ENCODE peak calls at places on chromosomes 16 and 17, in nine cellular contexts. U, T, A, E, I, O, N, Q and Z are unnamed samples.
A peak's percentile ranks its signal among the peaks of the same experiment; 100 is the strongest.

GRCh38 chr16:819336-819735 is 18.8 kb upstream of the GNG13 start:
- DNase-seq in A (no peak), N (no peak), Q (no peak), T (no peak), E (no peak), O (no peak), U (no peak), I (no peak), Z (no peak)

GRCh38 chr17:19379306-19380075 is 1.2 kb downstream of the MAPK7 start:
- DNase-seq in Q (peak; percentile 0), I (no peak), N (no peak), A (no peak), E (no peak), T (no peak), O (peak; percentile 17), U (no peak), Z (no peak)

GRCh38 chr17:77507116-77507885 is 366.5 kb downstream of the SEC14L1 start:
- DNase-seq in E (no peak), O (peak; percentile 9), U (no peak), N (no peak), A (no peak), Q (no peak), I (no peak), T (no peak), Z (peak; percentile 11)

GRCh38 chr16:17408955-17409441 is 61.8 kb downstream of the XYLT1 start:
- DNase-seq in E (no peak), N (no peak), I (no peak), U (no peak), T (no peak), Q (no peak), O (no peak), A (no peak), Z (no peak)

GRCh38 chr17:8997994-8998628 is 23.2 kb upstream of the NTN1 start:
- DNase-seq in N (no peak), E (peak; percentile 68), I (peak; percentile 70), U (no peak), Q (peak; percentile 60), A (peak; percentile 66), O (no peak), T (peak; percentile 75), Z (peak; percentile 44)

GRCh38 chr16:2524339-2524938 is 4.3 kb downstream of the AMDHD2 start:
- DNase-seq in T (no peak), Q (no peak), N (peak; percentile 10), U (no peak), O (no peak), I (no peak), A (no peak), E (no peak), Z (no peak)

GRCh38 chr17:75764711-75765421 is at the start of gene GALK1:
- DNase-seq in A (peak; percentile 86), N (peak; percentile 84), T (peak; percentile 78), E (peak; percentile 80), U (peak; percentile 59), Q (peak; percentile 77), I (peak; percentile 79), O (peak; percentile 74), Z (peak; percentile 84)

GRCh38 chr16:9457215-9457614 is 365.8 kb downstream of the HAPSTR1 start:
- DNase-seq in A (no peak), Q (no peak), E (no peak), T (no peak), U (no peak), O (peak; percentile 15), I (no peak), N (no peak), Z (no peak)

GRCh38 chr17:10756146-10756545 is 26.3 kb upstream of the TMEM220 start:
- DNase-seq in E (no peak), A (peak; percentile 51), O (no peak), Q (no peak), T (no peak), N (no peak), U (no peak), I (no peak), Z (no peak)

GRCh38 chr16:24845726-24846547 is at the start of gene SLC5A11:
- DNase-seq in Q (no peak), T (no peak), A (no peak), U (no peak), E (no peak), N (no peak), I (no peak), O (no peak), Z (no peak)

GRCh38 chr16:24848065-24848464 is 2.3 kb downstream of the SLC5A11 start:
- DNase-seq in E (no peak), Q (no peak), A (no peak), T (no peak), I (no peak), U (no peak), O (no peak), N (no peak), Z (no peak)

GRCh38 chr16:24844101-24845030 is 1.4 kb upstream of the SLC5A11 start:
- DNase-seq in A (peak; percentile 46), I (peak; percentile 48), U (no peak), O (no peak), E (no peak), T (peak; percentile 93), N (no peak), Q (no peak), Z (no peak)

GRCh38 chr16:24847358-24847664 is 1.5 kb downstream of the SLC5A11 start:
- DNase-seq in Q (no peak), T (no peak), A (no peak), U (no peak), I (no peak), E (no peak), N (no peak), O (no peak), Z (no peak)

DNA sequence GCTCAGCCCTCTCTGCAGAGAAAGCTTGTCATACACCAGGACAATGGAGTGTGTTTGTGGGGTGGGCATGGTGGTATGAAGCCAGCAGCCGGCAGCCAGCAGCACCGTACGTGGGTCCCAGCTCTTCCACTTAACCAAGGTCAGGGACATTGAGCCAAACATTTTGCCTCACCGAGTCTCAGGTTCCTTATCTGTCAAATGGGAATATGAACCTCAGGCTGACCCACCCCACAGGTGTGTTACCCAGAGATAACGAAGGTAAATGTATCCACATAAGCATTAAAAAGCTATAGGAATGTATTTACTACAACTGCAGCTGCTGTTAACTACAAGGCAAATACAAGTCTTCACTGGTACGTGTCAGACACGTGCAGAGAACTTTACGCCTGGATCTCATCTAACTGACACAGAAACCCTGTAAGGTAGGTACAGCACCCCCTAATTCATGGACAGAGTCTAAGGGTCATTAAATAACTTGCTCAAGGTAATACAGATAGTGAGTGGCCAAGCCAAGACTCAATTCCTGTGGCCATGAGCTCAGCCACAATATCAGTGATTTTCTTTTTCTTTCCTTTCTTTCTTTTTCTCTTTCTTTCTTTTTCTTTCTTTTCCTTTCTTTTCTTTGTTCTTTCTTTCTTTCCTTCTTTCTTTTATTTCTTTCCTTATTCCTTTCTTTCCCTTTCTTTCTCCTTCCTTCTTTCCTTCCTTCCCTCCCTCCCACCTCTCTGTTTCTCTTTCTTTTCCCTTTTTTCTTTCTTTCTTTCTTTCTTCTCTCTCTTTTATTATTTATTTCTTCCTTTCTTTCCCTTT is 990 bp downstream of the SLC5A11 start:
- DNase-seq in Q (no peak), A (no peak), U (no peak), O (no peak), I (no peak), N (no peak), T (no peak), E (no peak), Z (no peak)
- H3K4me1 ChIP-seq in Q (no peaks in the 10 kb centered on the region), A (no peaks in the 10 kb centered on the region), U (no peaks in the 10 kb centered on the region), O (no peaks in the 10 kb centered on the region), I (no peaks in the 10 kb centered on the region), N (no peaks in the 10 kb centered on the region), T (peaks cover 89% of the 10 kb centered on the region), E (no peaks in the 10 kb centered on the region), Z (no peaks in the 10 kb centered on the region)

DNA sequence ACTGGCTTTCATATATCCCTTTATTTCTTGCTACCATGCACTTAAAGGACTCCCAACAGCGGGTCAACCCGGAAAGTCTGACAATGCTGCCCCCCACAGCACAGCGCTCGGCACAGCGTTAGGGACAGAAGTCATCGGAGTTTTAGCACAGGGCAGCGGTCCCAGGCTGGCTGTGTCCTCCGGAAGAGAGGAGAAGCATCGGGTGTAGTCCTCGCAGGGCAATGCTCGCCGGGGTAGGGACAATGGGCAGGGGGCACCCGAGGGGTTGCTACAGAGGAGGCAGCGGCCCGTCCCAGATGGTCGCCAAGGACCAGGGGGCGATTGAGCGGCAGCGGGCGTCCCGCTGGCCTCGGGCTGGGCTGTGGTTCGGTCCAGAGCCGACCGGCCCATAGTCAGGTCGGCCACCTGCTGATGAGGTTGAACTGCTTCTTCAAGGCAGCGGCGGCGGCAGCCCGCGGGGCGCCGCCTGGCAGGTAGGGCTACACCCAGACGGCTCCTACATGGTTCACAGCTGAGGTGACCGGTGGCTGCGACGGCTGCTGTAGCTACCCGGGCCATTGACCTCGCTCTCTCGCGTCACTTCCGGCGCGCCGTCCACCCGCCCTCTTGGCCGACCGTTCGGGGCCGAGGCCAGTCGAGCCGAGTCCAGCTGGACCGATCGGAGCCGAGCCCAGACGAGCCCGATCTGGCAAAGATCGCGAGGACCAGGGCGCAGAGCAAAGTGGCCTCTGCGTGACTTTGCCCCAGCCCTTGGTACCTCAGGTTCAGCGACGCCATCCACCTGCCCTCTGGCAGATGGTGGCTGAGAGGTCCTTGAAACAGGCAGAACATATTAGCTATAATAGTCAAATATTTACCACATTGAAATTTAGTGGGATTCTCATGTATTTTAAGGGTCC is 4.7 kb upstream of the LCMT1 start:
- DNase-seq in O (peak; percentile 95), U (peak; percentile 96), Q (peak; percentile 96), T (peak; percentile 90), N (peak; percentile 95), A (peak; percentile 97), E (peak; percentile 98), I (peak; percentile 97), Z (peak; percentile 96)
- TF ChIP-seq POLR2A in O (no peak), U (peak; percentile 67), Q (peak; percentile 82), T (peak; percentile 90), N (peak; percentile 55), A (peak; percentile 82), E (peak; percentile 91), I (no peak), Z (no peak)

GRCh38 chr16:87382023-87382785 is 1.4 kb downstream of the FBXO31 start:
- DNase-seq in I (no peak), U (no peak), A (peak; percentile 51), N (no peak), O (no peak), Q (no peak), E (no peak), T (no peak), Z (no peak)
- H3K4me1 ChIP-seq in I (peaks cover 37% of the 10 kb centered on the region), U (peaks cover 55% of the 10 kb centered on the region), A (no peaks in the 10 kb centered on the region), N (peaks cover 9% of the 10 kb centered on the region), O (peaks cover 3% of the 10 kb centered on the region), Q (peaks cover 54% of the 10 kb centered on the region), E (peaks cover 46% of the 10 kb centered on the region), T (peaks cover 36% of the 10 kb centered on the region), Z (peaks cover 63% of the 10 kb centered on the region)

DNA sequence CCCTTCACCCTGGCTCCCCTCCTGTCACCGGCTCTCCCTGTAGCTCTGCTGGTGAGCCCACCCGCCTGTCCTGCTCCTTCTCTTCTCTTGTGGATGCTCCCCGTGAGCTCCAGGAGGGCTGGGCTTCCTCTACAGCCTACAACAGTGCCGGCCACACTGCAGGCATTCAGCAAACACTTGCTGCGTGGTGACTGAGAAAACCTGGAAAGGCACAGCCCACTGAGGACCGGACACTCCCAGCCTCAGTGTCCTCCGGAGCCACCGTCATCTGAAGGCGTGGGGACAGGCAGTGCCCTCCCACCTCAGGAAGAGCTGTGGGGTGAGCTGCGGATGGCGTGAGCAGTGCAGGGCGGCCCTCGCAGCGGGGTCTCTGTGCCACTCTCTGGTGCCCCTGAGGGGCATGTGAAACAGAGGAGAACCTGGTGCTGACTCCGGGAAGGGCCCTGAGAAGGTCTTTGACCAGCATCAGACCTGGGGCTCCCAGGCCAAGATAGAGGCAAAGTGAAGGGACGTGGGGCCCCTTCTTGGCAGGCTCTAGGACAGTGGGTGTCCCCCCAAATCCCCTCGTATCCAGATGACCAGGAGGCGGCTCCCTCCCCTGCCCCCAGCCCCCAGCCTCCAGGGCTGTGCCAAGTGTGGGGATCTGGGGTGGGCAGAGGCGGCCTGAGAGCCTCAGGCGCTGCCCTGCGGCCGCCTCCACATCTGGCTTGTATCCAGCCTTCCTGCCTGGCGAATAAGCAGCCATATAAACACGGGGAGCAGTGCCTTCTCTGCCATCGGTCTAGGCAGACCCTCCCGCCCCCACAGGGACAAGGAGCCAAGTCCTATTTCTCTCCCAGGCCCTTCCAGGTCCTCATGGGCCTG is 44.1 kb upstream of the PABPN1L start:
- DNase-seq in A (no peak), U (no peak), Q (peak; percentile 41), E (no peak), T (no peak), O (no peak), I (no peak), N (no peak), Z (no peak)
- TF ChIP-seq POLR2A in A (no peak), U (no peak), Q (no peak), E (no peak), T (no peak), O (no peak), I (no peak), N (no peak), Z (no peak)